ENCODE peak calls at places on chromosomes 2 and 18, in five cellular contexts. X is psoas muscle, K is Calu3, I is coronary artery, Q is hepatocyte. U is an unnamed sample.

GRCh38 chr2:176931588-176932563 is 280.7 kb upstream of the HNRNPA3 start:
- DNase-seq in Q (peak), I (no peak), X (no peak), K (no peak), U (no peak)

GRCh38 chr2:239212553-239213419 is 188.0 kb downstream of the HDAC4 start:
- DNase-seq in X (peak), K (no peak), I (no peak), Q (no peak), U (no peak)

GRCh38 chr2:82143343-82143742 is 1838.8 kb upstream of the LRRTM1 start:
- DNase-seq in I (no peak), Q (no peak), X (no peak), K (no peak), U (no peak)

GRCh38 chr2:210577263-210578071 is 21.1 kb downstream of the CPS1 start:
- DNase-seq in X (no peak), K (no peak), I (no peak), Q (peak), U (no peak)

GRCh38 chr18:8117008-8117376 is 492.2 kb upstream of the RAB12 start:
- DNase-seq in K (no peak), X (no peak), Q (no peak), I (no peak), U (no peak)

GRCh38 chr2:68366083-68366560 is 1.0 kb downstream of the PLEK start:
- DNase-seq in K (no peak), X (no peak), Q (peak), I (no peak), U (no peak)

GRCh38 chr2:16071865-16072637 is 131.7 kb downstream of the MYCN start:
- DNase-seq in Q (no peak), X (no peak), K (no peak), I (no peak), U (no peak)

GRCh38 chr2:239227661-239228371 is 173.0 kb downstream of the HDAC4 start:
- DNase-seq in X (peak), I (peak), Q (no peak), K (no peak), U (no peak)

GRCh38 chr18:75203456-75204261 is 5.3 kb downstream of the PTGR3 start:
- DNase-seq in X (no peak), I (no peak), K (no peak), Q (peak), U (no peak)

GRCh38 chr2:105592288-105592687 is 152.4 kb upstream of the NCK2 start:
- DNase-seq in K (peak), Q (no peak), X (no peak), I (no peak), U (no peak)

GRCh38 chr18:3584897-3585460 is 135.0 kb downstream of the TGIF1 start:
- DNase-seq in Q (no peak), I (no peak), X (no peak), K (no peak), U (no peak)

GRCh38 chr2:43592443-43592842 is 3.4 kb downstream of the THADA start:
- DNase-seq in Q (no peak), X (no peak), K (no peak), I (no peak), U (no peak)

GRCh38 chr18:49630246-49630699 is 68.4 kb downstream of the LIPG start:
- DNase-seq in I (peak), Q (peak), K (no peak), X (no peak), U (no peak)

GRCh38 chr2:239304533-239305221 is 96.1 kb downstream of the HDAC4 start:
- DNase-seq in X (peak), K (no peak), Q (no peak), I (peak), U (no peak)

GRCh38 chr18:3845176-3845575 is 395.2 kb downstream of the TGIF1 start:
- DNase-seq in Q (no peak), I (no peak), K (no peak), X (no peak), U (no peak)

GRCh38 chr2:169118060-169118459 is 48.7 kb downstream of the DHRS9 start:
- DNase-seq in Q (no peak), I (no peak), K (no peak), X (no peak), U (no peak)

GRCh38 chr2:177552414-177553175 is 160.0 kb downstream of the AGPS start:
- DNase-seq in Q (peak), X (peak), K (peak), I (peak), U (peak)

GRCh38 chr2:31937741-31938140 is 73.1 kb downstream of the MEMO1 start:
- DNase-seq in K (no peak), I (no peak), Q (no peak), X (no peak), U (no peak)

GRCh38 chr2:241904791-241905710 is 35.5 kb downstream of the RTP5 start:
- DNase-seq in Q (no peak), X (no peak), I (peak), K (no peak), U (peak)

GRCh38 chr2:10478298-10478625 is 30.1 kb upstream of the ODC1 start:
- DNase-seq in I (no peak), X (no peak), Q (no peak), K (no peak), U (no peak)

GRCh38 chr2:10476723-10477442 is 28.8 kb upstream of the ODC1 start:
- DNase-seq in K (no peak), X (no peak), I (no peak), Q (no peak), U (no peak)

GRCh38 chr2:10475221-10475722 is 27.1 kb upstream of the ODC1 start:
- DNase-seq in I (no peak), Q (no peak), X (no peak), K (no peak), U (no peak)

GRCh38 chr2:10477443-10478297 is 29.5 kb upstream of the ODC1 start:
- DNase-seq in Q (no peak), X (no peak), K (no peak), I (no peak), U (no peak)

GRCh38 chr2:10475811-10476660 is 27.9 kb upstream of the ODC1 start:
- DNase-seq in X (no peak), Q (no peak), K (no peak), I (no peak), U (no peak)
- TF ChIP-seq CTCF in X (no peak), Q (no peak), K (no peak), I (no peak), U (no peak)

GRCh38 chr2:26730549-26730948 is 33.5 kb upstream of the SLC35F6 start:
- DNase-seq in X (no peak), I (no peak), K (no peak), Q (no peak), U (no peak)

GRCh38 chr2:26726229-26726628 is 33.7 kb downstream of the KCNK3 start:
- DNase-seq in K (no peak), I (no peak), X (no peak), Q (no peak), U (no peak)

GRCh38 chr2:26729311-26729710 is 34.8 kb upstream of the SLC35F6 start:
- DNase-seq in K (no peak), I (no peak), X (no peak), Q (no peak), U (no peak)

GRCh38 chr2:26725516-26725810 is 32.9 kb downstream of the KCNK3 start:
- DNase-seq in K (no peak), I (no peak), X (peak), Q (no peak), U (no peak)

GRCh38 chr2:26727641-26728561 is 35.4 kb downstream of the KCNK3 start:
- DNase-seq in X (peak), I (no peak), Q (no peak), K (no peak), U (no peak)
- TF ChIP-seq CTCF in X (peak), I (no peak), Q (no peak), K (no peak), U (no peak)

GRCh38 chr2:4995466-4995865 is 696.7 kb upstream of the SOX11 start:
- DNase-seq in K (no peak), Q (peak), I (no peak), X (no peak), U (no peak)
- TF ChIP-seq CTCF in K (no peak), Q (no peak), I (no peak), X (no peak), U (no peak)

DNA sequence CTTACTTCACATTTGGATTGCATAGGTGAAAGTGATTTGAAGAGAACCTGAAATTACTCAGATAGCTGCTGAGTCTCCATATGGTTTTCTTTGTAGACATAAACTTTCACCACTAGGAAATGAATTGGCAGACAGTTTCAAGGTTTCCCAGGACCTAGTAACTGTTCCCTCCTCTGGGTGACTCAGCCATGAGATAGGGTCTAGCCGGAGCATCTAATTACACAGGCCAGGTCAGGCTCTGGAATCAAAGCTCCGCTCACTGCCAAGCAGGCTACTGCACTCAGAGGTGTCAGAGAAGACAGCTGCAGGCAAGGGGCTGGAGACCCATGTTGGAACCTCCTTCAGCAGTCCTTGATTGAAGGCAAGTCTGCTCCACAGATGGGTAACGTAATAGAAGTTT is 429.2 kb downstream of the TNS1 start:
- DNase-seq in Q (peak), X (no peak), K (no peak), I (no peak), U (no peak)
- TF ChIP-seq CTCF in Q (no peak), X (no peak), K (no peak), I (no peak), U (no peak)

U was measured in type B pancreatic cell.